ENCODE peak calls at places on chromosomes 2 and 18, in ten cellular contexts. One of them, this sample, is unnamed.

GRCh38 chr2:20012282-20013060 is at the start of gene MATN3:
- DNase-seq in stimulated activated CD4-positive, alpha-beta T cell treated with anti-CD3 and anti-CD28 coated beads, Interleukin-1b, Interleukin-23, amount 100 ng/mL, for 24 hours: peak
- DNase-seq in NCI-H2107: no peak
- DNase-seq in NCI-H460: peak
- DNase-seq in amniotic epithelial cell: peak
- DNase-seq in RCC 7860: no peak
- DNase-seq in NCI-H748 treated with DMSO at 0.1 percent for 48 hours: no peak
- DNase-seq in cardiac septum: no peak
- DNase-seq in GDM1: no peak
- DNase-seq in SW480: peak
- DNase-seq in this sample: no peak

GRCh38 chr2:218030409-218031195 is 27.8 kb upstream of the TNS1 start:
- DNase-seq in stimulated activated CD4-positive, alpha-beta T cell treated with anti-CD3 and anti-CD28 coated beads, Interleukin-1b, Interleukin-23, amount 100 ng/mL, for 24 hours: no peak
- DNase-seq in NCI-H2107: no peak
- DNase-seq in NCI-H460: no peak
- DNase-seq in amniotic epithelial cell: no peak
- DNase-seq in RCC 7860: no peak
- DNase-seq in NCI-H748 treated with DMSO at 0.1 percent for 48 hours: no peak
- DNase-seq in cardiac septum: peak
- DNase-seq in GDM1: no peak
- DNase-seq in SW480: no peak
- DNase-seq in this sample: no peak

GRCh38 chr2:140786585-140786984 is 1344.2 kb downstream of the LRP1B start:
- DNase-seq in stimulated activated CD4-positive, alpha-beta T cell treated with anti-CD3 and anti-CD28 coated beads, Interleukin-1b, Interleukin-23, amount 100 ng/mL, for 24 hours: no peak
- DNase-seq in NCI-H2107: peak
- DNase-seq in NCI-H460: no peak
- DNase-seq in amniotic epithelial cell: no peak
- DNase-seq in RCC 7860: no peak
- DNase-seq in NCI-H748 treated with DMSO at 0.1 percent for 48 hours: peak
- DNase-seq in cardiac septum: no peak
- DNase-seq in GDM1: no peak
- DNase-seq in SW480: no peak
- DNase-seq in this sample: no peak

GRCh38 chr2:234969329-234970157 is 17.7 kb downstream of the SH3BP4 start:
- DNase-seq in stimulated activated CD4-positive, alpha-beta T cell treated with anti-CD3 and anti-CD28 coated beads, Interleukin-1b, Interleukin-23, amount 100 ng/mL, for 24 hours: no peak
- DNase-seq in NCI-H2107: no peak
- DNase-seq in NCI-H460: no peak
- DNase-seq in amniotic epithelial cell: no peak
- DNase-seq in RCC 7860: no peak
- DNase-seq in NCI-H748 treated with DMSO at 0.1 percent for 48 hours: no peak
- DNase-seq in cardiac septum: no peak
- DNase-seq in GDM1: no peak
- DNase-seq in SW480: no peak
- DNase-seq in this sample: no peak

GRCh38 chr18:42941860-42942259 is 173.6 kb downstream of the RIT2 start:
- DNase-seq in stimulated activated CD4-positive, alpha-beta T cell treated with anti-CD3 and anti-CD28 coated beads, Interleukin-1b, Interleukin-23, amount 100 ng/mL, for 24 hours: no peak
- DNase-seq in NCI-H2107: no peak
- DNase-seq in NCI-H460: no peak
- DNase-seq in amniotic epithelial cell: no peak
- DNase-seq in RCC 7860: no peak
- DNase-seq in NCI-H748 treated with DMSO at 0.1 percent for 48 hours: no peak
- DNase-seq in cardiac septum: no peak
- DNase-seq in GDM1: no peak
- DNase-seq in SW480: no peak
- DNase-seq in this sample: no peak

GRCh38 chr18:4181882-4182568 is 273.1 kb downstream of the DLGAP1 start:
- DNase-seq in stimulated activated CD4-positive, alpha-beta T cell treated with anti-CD3 and anti-CD28 coated beads, Interleukin-1b, Interleukin-23, amount 100 ng/mL, for 24 hours: no peak
- DNase-seq in NCI-H2107: no peak
- DNase-seq in NCI-H460: no peak
- DNase-seq in amniotic epithelial cell: no peak
- DNase-seq in RCC 7860: no peak
- DNase-seq in NCI-H748 treated with DMSO at 0.1 percent for 48 hours: no peak
- DNase-seq in cardiac septum: no peak
- DNase-seq in GDM1: no peak
- DNase-seq in SW480: peak
- DNase-seq in this sample: no peak

GRCh38 chr2:73004889-73005596 is 66.5 kb downstream of the SFXN5 start:
- DNase-seq in stimulated activated CD4-positive, alpha-beta T cell treated with anti-CD3 and anti-CD28 coated beads, Interleukin-1b, Interleukin-23, amount 100 ng/mL, for 24 hours: no peak
- DNase-seq in NCI-H2107: no peak
- DNase-seq in NCI-H460: no peak
- DNase-seq in amniotic epithelial cell: no peak
- DNase-seq in RCC 7860: no peak
- DNase-seq in NCI-H748 treated with DMSO at 0.1 percent for 48 hours: no peak
- DNase-seq in cardiac septum: peak
- DNase-seq in GDM1: no peak
- DNase-seq in SW480: no peak
- DNase-seq in this sample: no peak

GRCh38 chr2:236396818-236397350 is 132.7 kb upstream of the ASB18 start:
- DNase-seq in stimulated activated CD4-positive, alpha-beta T cell treated with anti-CD3 and anti-CD28 coated beads, Interleukin-1b, Interleukin-23, amount 100 ng/mL, for 24 hours: no peak
- DNase-seq in NCI-H2107: no peak
- DNase-seq in NCI-H460: no peak
- DNase-seq in amniotic epithelial cell: no peak
- DNase-seq in RCC 7860: no peak
- DNase-seq in NCI-H748 treated with DMSO at 0.1 percent for 48 hours: no peak
- DNase-seq in cardiac septum: no peak
- DNase-seq in GDM1: no peak
- DNase-seq in SW480: no peak
- DNase-seq in this sample: no peak

GRCh38 chr18:48780151-48781001 is 170.4 kb downstream of the SMAD7 start:
- DNase-seq in stimulated activated CD4-positive, alpha-beta T cell treated with anti-CD3 and anti-CD28 coated beads, Interleukin-1b, Interleukin-23, amount 100 ng/mL, for 24 hours: no peak
- DNase-seq in NCI-H2107: no peak
- DNase-seq in NCI-H460: no peak
- DNase-seq in amniotic epithelial cell: peak
- DNase-seq in RCC 7860: no peak
- DNase-seq in NCI-H748 treated with DMSO at 0.1 percent for 48 hours: no peak
- DNase-seq in cardiac septum: no peak
- DNase-seq in GDM1: no peak
- DNase-seq in SW480: no peak
- DNase-seq in this sample: no peak

GRCh38 chr2:165018207-165018606 is 62.9 kb upstream of the SLC38A11 start:
- DNase-seq in stimulated activated CD4-positive, alpha-beta T cell treated with anti-CD3 and anti-CD28 coated beads, Interleukin-1b, Interleukin-23, amount 100 ng/mL, for 24 hours: no peak
- DNase-seq in NCI-H2107: peak
- DNase-seq in NCI-H460: no peak
- DNase-seq in amniotic epithelial cell: peak
- DNase-seq in RCC 7860: no peak
- DNase-seq in NCI-H748 treated with DMSO at 0.1 percent for 48 hours: peak
- DNase-seq in cardiac septum: no peak
- DNase-seq in GDM1: no peak
- DNase-seq in SW480: no peak
- DNase-seq in this sample: no peak

GRCh38 chr2:100422320-100422719 is 4.9 kb upstream of the CHST10 start:
- DNase-seq in stimulated activated CD4-positive, alpha-beta T cell treated with anti-CD3 and anti-CD28 coated beads, Interleukin-1b, Interleukin-23, amount 100 ng/mL, for 24 hours: no peak
- DNase-seq in NCI-H2107: no peak
- DNase-seq in NCI-H460: peak
- DNase-seq in amniotic epithelial cell: peak
- DNase-seq in RCC 7860: no peak
- DNase-seq in NCI-H748 treated with DMSO at 0.1 percent for 48 hours: no peak
- DNase-seq in cardiac septum: no peak
- DNase-seq in GDM1: no peak
- DNase-seq in SW480: peak
- DNase-seq in this sample: no peak

This sample was measured in CD4-positive, CD25-positive, alpha-beta regulatory T cell.